ENCODE peak calls at places on chromosomes 2 and 18, in seven cellular contexts. One of them, this sample, is unnamed. For H3K4me1, the result is how much of the 10 kb centered on the place peaks cover.

GRCh38 chr2:209988010-209988409 is 14.4 kb upstream of the RPE start:
- DNase-seq in cardiac muscle cell: no peak
- DNase-seq in heart left ventricle: no peak
- DNase-seq in upper lobe of left lung: no peak
- DNase-seq in IMR-90: no peak
- DNase-seq in colonic mucosa: no peak
- DNase-seq in transverse colon: no peak
- DNase-seq in this sample: no peak

GRCh38 chr18:24947521-24948305 is 404.3 kb downstream of the ZNF521 start:
- DNase-seq in upper lobe of left lung: no peak
- DNase-seq in colonic mucosa: no peak
- DNase-seq in transverse colon: no peak
- DNase-seq in cardiac muscle cell: peak
- DNase-seq in IMR-90: no peak
- DNase-seq in heart left ventricle: no peak
- DNase-seq in this sample: no peak

GRCh38 chr2:241724975-241725870 is 9.2 kb upstream of the D2HGDH start:
- DNase-seq in colonic mucosa: no peak
- DNase-seq in upper lobe of left lung: no peak
- DNase-seq in heart left ventricle: no peak
- DNase-seq in cardiac muscle cell: no peak
- DNase-seq in transverse colon: no peak
- DNase-seq in IMR-90: no peak
- DNase-seq in this sample: no peak

GRCh38 chr2:166900700-166901099 is 12.4 kb downstream of the XIRP2 start:
- DNase-seq in transverse colon: no peak
- DNase-seq in cardiac muscle cell: peak
- DNase-seq in heart left ventricle: no peak
- DNase-seq in IMR-90: peak
- DNase-seq in upper lobe of left lung: no peak
- DNase-seq in colonic mucosa: no peak
- DNase-seq in this sample: no peak

GRCh38 chr2:71243548-71244301 is 16.8 kb upstream of the PAIP2B start:
- DNase-seq in IMR-90: no peak
- DNase-seq in transverse colon: no peak
- DNase-seq in heart left ventricle: peak
- DNase-seq in colonic mucosa: no peak
- DNase-seq in cardiac muscle cell: peak
- DNase-seq in upper lobe of left lung: no peak
- DNase-seq in this sample: no peak

GRCh38 chr2:67719351-67719750 is 322.2 kb downstream of the ETAA1 start:
- DNase-seq in heart left ventricle: no peak
- DNase-seq in cardiac muscle cell: peak
- DNase-seq in colonic mucosa: no peak
- DNase-seq in upper lobe of left lung: no peak
- DNase-seq in IMR-90: no peak
- DNase-seq in transverse colon: no peak
- DNase-seq in this sample: no peak

GRCh38 chr2:86221066-86221684 is 21.9 kb downstream of the MRPL35 start:
- DNase-seq in colonic mucosa: peak
- DNase-seq in heart left ventricle: no peak
- DNase-seq in cardiac muscle cell: peak
- DNase-seq in transverse colon: peak
- DNase-seq in upper lobe of left lung: no peak
- DNase-seq in IMR-90: peak
- DNase-seq in this sample: no peak

GRCh38 chr2:8678731-8679566 is 2.9 kb upstream of the ID2 start:
- DNase-seq in IMR-90: peak
- DNase-seq in heart left ventricle: peak
- DNase-seq in transverse colon: peak
- DNase-seq in colonic mucosa: peak
- DNase-seq in upper lobe of left lung: peak
- DNase-seq in cardiac muscle cell: peak
- DNase-seq in this sample: peak

GRCh38 chr18:49778826-49779465 is 34.4 kb downstream of the ACAA2 start:
- DNase-seq in IMR-90: no peak
- DNase-seq in upper lobe of left lung: no peak
- DNase-seq in colonic mucosa: no peak
- DNase-seq in heart left ventricle: no peak
- DNase-seq in cardiac muscle cell: peak
- DNase-seq in transverse colon: no peak
- DNase-seq in this sample: no peak

GRCh38 chr2:238908960-238909951 is 61.4 kb downstream of the TWIST2 start:
- DNase-seq in transverse colon: no peak
- DNase-seq in upper lobe of left lung: peak
- DNase-seq in IMR-90: peak
- DNase-seq in heart left ventricle: no peak
- DNase-seq in colonic mucosa: no peak
- DNase-seq in cardiac muscle cell: peak
- DNase-seq in this sample: peak

GRCh38 chr2:175126661-175127060 is 41.3 kb downstream of the ATF2 start:
- DNase-seq in colonic mucosa: no peak
- DNase-seq in transverse colon: no peak
- DNase-seq in upper lobe of left lung: no peak
- DNase-seq in heart left ventricle: no peak
- DNase-seq in cardiac muscle cell: peak
- DNase-seq in IMR-90: no peak
- DNase-seq in this sample: no peak

GRCh38 chr2:198376677-198377076 is 572.3 kb downstream of the PLCL1 start:
- DNase-seq in colonic mucosa: no peak
- DNase-seq in cardiac muscle cell: peak
- DNase-seq in IMR-90: peak
- DNase-seq in heart left ventricle: no peak
- DNase-seq in transverse colon: no peak
- DNase-seq in upper lobe of left lung: no peak
- DNase-seq in this sample: no peak

GRCh38 chr2:197614532-197614931 is 60.9 kb downstream of the RFTN2 start:
- DNase-seq in heart left ventricle: no peak
- DNase-seq in colonic mucosa: peak
- DNase-seq in upper lobe of left lung: no peak
- DNase-seq in IMR-90: no peak
- DNase-seq in cardiac muscle cell: no peak
- DNase-seq in transverse colon: peak
- DNase-seq in this sample: no peak

GRCh38 chr2:232954691-232955090 is 58.4 kb downstream of the NGEF start:
- DNase-seq in transverse colon: no peak
- DNase-seq in IMR-90: no peak
- DNase-seq in upper lobe of left lung: no peak
- DNase-seq in heart left ventricle: no peak
- DNase-seq in cardiac muscle cell: no peak
- DNase-seq in colonic mucosa: no peak
- DNase-seq in this sample: no peak

GRCh38 chr2:38556007-38556801 is 46.5 kb downstream of the HNRNPLL start:
- DNase-seq in IMR-90: no peak
- DNase-seq in cardiac muscle cell: no peak
- DNase-seq in colonic mucosa: no peak
- DNase-seq in upper lobe of left lung: no peak
- DNase-seq in transverse colon: no peak
- DNase-seq in heart left ventricle: no peak
- DNase-seq in this sample: no peak

GRCh38 chr2:162232611-162233115 is 10.6 kb downstream of the FAP start:
- DNase-seq in heart left ventricle: no peak
- DNase-seq in IMR-90: no peak
- DNase-seq in cardiac muscle cell: no peak
- DNase-seq in transverse colon: no peak
- DNase-seq in upper lobe of left lung: no peak
- DNase-seq in colonic mucosa: no peak
- DNase-seq in this sample: no peak

DNA sequence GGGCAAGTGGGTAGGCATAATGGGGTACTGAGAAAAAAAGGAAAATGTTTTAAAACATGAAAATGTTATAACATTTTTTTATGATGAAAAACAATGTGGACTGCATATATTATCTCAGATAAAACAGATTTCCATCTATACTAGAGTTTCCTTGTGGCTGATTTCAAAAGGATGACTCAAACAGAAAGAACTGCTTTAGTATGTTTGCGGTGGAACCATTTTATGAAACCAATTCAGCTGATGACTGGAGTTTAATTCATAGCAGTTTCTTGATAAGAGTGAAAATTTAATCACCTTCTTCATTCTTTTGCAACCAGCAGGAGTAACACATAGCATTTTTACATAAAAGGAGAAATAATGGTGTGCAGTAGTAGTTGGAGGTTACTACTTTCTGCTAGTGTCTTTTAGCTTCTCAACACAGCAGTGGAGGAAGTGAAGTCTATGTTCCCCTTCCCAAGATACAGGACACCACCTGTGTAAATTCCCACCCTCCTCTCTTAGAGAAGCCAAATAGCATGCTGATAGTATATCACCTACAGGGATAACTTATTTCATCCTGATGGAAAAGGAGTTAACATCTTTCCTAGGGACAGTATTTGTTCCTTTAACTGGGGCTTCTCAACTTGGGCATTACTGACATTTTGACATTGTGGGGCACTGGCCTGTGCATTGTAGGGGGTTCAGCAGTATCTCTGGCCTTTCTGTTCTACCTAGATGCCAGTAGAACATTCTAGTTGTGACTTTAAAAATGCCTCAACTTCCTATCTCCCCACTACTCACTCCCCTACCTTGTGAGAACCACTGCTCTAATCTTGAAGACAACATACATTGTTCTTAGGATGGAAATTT is 29.9 kb downstream of the PELI1 start:
- DNase-seq in IMR-90: peak
- DNase-seq in colonic mucosa: no peak
- DNase-seq in transverse colon: no peak
- DNase-seq in upper lobe of left lung: no peak
- DNase-seq in heart left ventricle: no peak
- DNase-seq in cardiac muscle cell: peak
- DNase-seq in this sample: no peak
- H3K4me1 ChIP-seq in IMR-90: under half
- H3K4me1 ChIP-seq in colonic mucosa: under half
- H3K4me1 ChIP-seq in transverse colon: half or more
- H3K4me1 ChIP-seq in upper lobe of left lung: half or more
- H3K4me1 ChIP-seq in heart left ventricle: under half
- H3K4me1 ChIP-seq in cardiac muscle cell: under half
- H3K4me1 ChIP-seq in this sample: under half

GRCh38 chr18:23331091-23331920 is 121.8 kb upstream of the RIOK3 start:
- DNase-seq in upper lobe of left lung: no peak
- DNase-seq in heart left ventricle: no peak
- DNase-seq in transverse colon: no peak
- DNase-seq in IMR-90: no peak
- DNase-seq in cardiac muscle cell: no peak
- DNase-seq in colonic mucosa: no peak
- DNase-seq in this sample: peak
- TF ChIP-seq CTCF in upper lobe of left lung: peak
- TF ChIP-seq CTCF in heart left ventricle: no peak
- TF ChIP-seq CTCF in transverse colon: no peak
- TF ChIP-seq CTCF in IMR-90: no peak
- TF ChIP-seq CTCF in cardiac muscle cell: no peak
- TF ChIP-seq CTCF in colonic mucosa: no peak
- TF ChIP-seq CTCF in this sample: no peak

GRCh38 chr18:43592268-43592667 is 315.0 kb upstream of the SYT4 start:
- DNase-seq in transverse colon: no peak
- DNase-seq in cardiac muscle cell: no peak
- DNase-seq in heart left ventricle: no peak
- DNase-seq in IMR-90: no peak
- DNase-seq in colonic mucosa: no peak
- DNase-seq in upper lobe of left lung: no peak
- DNase-seq in this sample: no peak

GRCh38 chr18:43590182-43590903 is 313.1 kb upstream of the SYT4 start:
- DNase-seq in cardiac muscle cell: no peak
- DNase-seq in upper lobe of left lung: peak
- DNase-seq in heart left ventricle: no peak
- DNase-seq in colonic mucosa: no peak
- DNase-seq in IMR-90: no peak
- DNase-seq in transverse colon: no peak
- DNase-seq in this sample: peak

GRCh38 chr18:43588838-43589237 is 311.5 kb upstream of the SYT4 start:
- DNase-seq in transverse colon: no peak
- DNase-seq in IMR-90: no peak
- DNase-seq in colonic mucosa: no peak
- DNase-seq in heart left ventricle: no peak
- DNase-seq in upper lobe of left lung: peak
- DNase-seq in cardiac muscle cell: no peak
- DNase-seq in this sample: no peak

GRCh38 chr18:43589611-43590151 is 312.4 kb upstream of the SYT4 start:
- DNase-seq in IMR-90: no peak
- DNase-seq in cardiac muscle cell: no peak
- DNase-seq in upper lobe of left lung: peak
- DNase-seq in heart left ventricle: peak
- DNase-seq in transverse colon: no peak
- DNase-seq in colonic mucosa: no peak
- DNase-seq in this sample: no peak

GRCh38 chr18:43587538-43588153 is 310.4 kb upstream of the SYT4 start:
- DNase-seq in heart left ventricle: no peak
- DNase-seq in colonic mucosa: no peak
- DNase-seq in transverse colon: no peak
- DNase-seq in cardiac muscle cell: peak
- DNase-seq in IMR-90: peak
- DNase-seq in upper lobe of left lung: no peak
- DNase-seq in this sample: no peak
- H3K27ac ChIP-seq in heart left ventricle: no peak
- H3K27ac ChIP-seq in colonic mucosa: no peak
- H3K27ac ChIP-seq in transverse colon: no peak
- H3K27ac ChIP-seq in cardiac muscle cell: no peak
- H3K27ac ChIP-seq in IMR-90: no peak
- H3K27ac ChIP-seq in upper lobe of left lung: no peak
- H3K27ac ChIP-seq in this sample: no peak

DNA sequence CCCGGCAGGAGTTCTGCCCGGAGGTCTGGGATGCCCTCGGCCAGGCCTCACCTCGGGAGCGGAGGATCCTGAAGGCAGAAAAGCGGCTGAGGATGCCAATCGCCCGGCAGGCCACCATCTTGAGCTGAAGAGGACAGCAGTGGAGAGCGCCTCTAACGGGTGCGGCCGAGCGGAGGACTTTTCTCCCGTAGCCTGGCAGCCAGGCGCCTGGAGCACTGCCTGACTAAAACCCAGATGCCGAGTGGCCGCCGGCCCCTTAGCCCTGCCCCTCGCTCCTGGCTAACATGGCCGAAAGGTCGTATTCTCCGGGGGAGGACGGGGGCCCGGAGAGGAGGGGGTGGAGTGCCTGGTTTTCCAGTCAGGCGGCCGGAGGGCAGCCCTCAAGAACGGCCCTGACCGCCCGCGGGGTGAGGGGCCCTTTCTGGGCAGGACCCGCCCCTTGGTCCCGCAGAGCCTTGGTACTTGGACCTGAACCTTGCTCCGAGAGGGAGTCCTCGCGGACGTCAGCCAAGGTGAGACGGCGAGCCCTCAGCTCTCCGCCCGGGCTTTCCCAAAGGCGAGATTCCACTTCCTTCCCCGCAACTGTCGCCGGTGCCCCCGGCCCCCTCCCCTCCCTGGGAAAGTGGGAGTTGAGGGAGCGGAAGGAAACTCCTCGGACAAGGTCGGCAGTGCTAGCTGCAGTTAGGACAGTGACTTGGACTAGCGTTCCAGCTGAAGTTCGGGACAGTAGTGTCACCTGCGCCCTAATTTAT is at the start of the genes HADHA and HADHB:
- DNase-seq in transverse colon: peak
- DNase-seq in IMR-90: peak
- DNase-seq in colonic mucosa: peak
- DNase-seq in upper lobe of left lung: peak
- DNase-seq in cardiac muscle cell: peak
- DNase-seq in heart left ventricle: peak
- DNase-seq in this sample: peak
- H3K4me1 ChIP-seq in transverse colon: half or more
- H3K4me1 ChIP-seq in IMR-90: under half
- H3K4me1 ChIP-seq in colonic mucosa: under half
- H3K4me1 ChIP-seq in upper lobe of left lung: under half
- H3K4me1 ChIP-seq in cardiac muscle cell: under half
- H3K4me1 ChIP-seq in heart left ventricle: under half
- H3K4me1 ChIP-seq in this sample: under half

This sample was measured in pancreas.